ENCODE peak calls at places on chromosomes 2 and 18, in four cellular contexts. D is psoas muscle, K is mesothelial cell of epicardium, H is foreskin keratinocyte. E is an unnamed sample.

GRCh38 chr2:46971914-46972313 is 56.3 kb upstream of the MCFD2 start:
- DNase-seq in D (no peak), K (no peak), H (no peak), E (no peak)

GRCh38 chr2:99881901-99882591 is 260.3 kb downstream of the AFF3 start:
- DNase-seq in D (no peak), K (no peak), H (peak), E (no peak)

GRCh38 chr2:164055623-164056022 is 319.8 kb upstream of the FIGN start:
- DNase-seq in D (no peak), K (no peak), H (no peak), E (no peak)

GRCh38 chr2:26998323-26998722 is 27.9 kb downstream of the MAPRE3 start:
- DNase-seq in D (no peak), K (no peak), H (no peak), E (no peak)

GRCh38 chr18:10332452-10332851 is 122.0 kb upstream of the APCDD1 start:
- DNase-seq in D (no peak), K (no peak), H (no peak), E (no peak)

GRCh38 chr2:9315280-9315847 is 108.0 kb downstream of the ITGB1BP1 start:
- DNase-seq in D (no peak), K (no peak), H (peak), E (no peak)

GRCh38 chr2:142965464-142965863 is 88.0 kb downstream of the KYNU start:
- DNase-seq in D (no peak), K (no peak), H (no peak), E (no peak)

GRCh38 chr2:77666251-77666980 is 144.2 kb upstream of the LRRTM4 start:
- DNase-seq in D (no peak), K (no peak), H (no peak), E (no peak)

GRCh38 chr2:191835100-191835499 is 11.8 kb downstream of the CAVIN2 start:
- DNase-seq in D (no peak), K (no peak), H (no peak), E (no peak)

GRCh38 chr2:163984991-163985390 is 249.2 kb upstream of the FIGN start:
- DNase-seq in D (no peak), K (no peak), H (no peak), E (no peak)

GRCh38 chr2:198873771-198874501 is 583.8 kb downstream of the SATB2 start:
- DNase-seq in D (no peak), K (no peak), H (no peak), E (no peak)

GRCh38 chr2:41966920-41967319 is 80.9 kb upstream of the PKDCC start:
- DNase-seq in D (peak), K (no peak), H (no peak), E (no peak)

GRCh38 chr2:191263050-191263449 is 17.8 kb downstream of the MYO1B start:
- DNase-seq in D (no peak), K (no peak), H (no peak), E (no peak)

GRCh38 chr2:42830922-42831574 is 38.7 kb upstream of the HAAO start:
- DNase-seq in D (no peak), K (no peak), H (no peak), E (no peak)

GRCh38 chr2:158970522-158970855 is 2.0 kb downstream of the TANC1 start:
- DNase-seq in D (no peak), K (no peak), H (no peak), E (no peak)

GRCh38 chr2:20224191-20224715 is 677 bp downstream of the SDC1 start:
- DNase-seq in D (no peak), K (no peak), H (no peak), E (no peak)

GRCh38 chr2:127737892-127738291 is 36.6 kb downstream of the SFT2D3 start:
- DNase-seq in D (no peak), K (no peak), H (no peak), E (no peak)

GRCh38 chr2:216713691-216714411 is 18.5 kb upstream of the IGFBP5 start:
- DNase-seq in D (peak), K (no peak), H (peak), E (no peak)

GRCh38 chr18:7946724-7947377 is 379.7 kb downstream of the PTPRM start:
- DNase-seq in D (no peak), K (no peak), H (no peak), E (no peak)

GRCh38 chr2:215816424-215816823 is 196.9 kb downstream of the MREG start:
- DNase-seq in D (no peak), K (no peak), H (no peak), E (no peak)

GRCh38 chr2:173574713-173575112 is 220.0 kb downstream of the CDCA7 start:
- DNase-seq in D (no peak), K (no peak), H (peak), E (no peak)

GRCh38 chr18:57223160-57223870 is 76.4 kb downstream of the BOD1L2 start:
- DNase-seq in D (no peak), K (no peak), H (peak), E (no peak)

GRCh38 chr2:157174321-157174720 is 83.2 kb upstream of the GALNT5 start:
- DNase-seq in D (no peak), K (no peak), H (no peak), E (no peak)

GRCh38 chr18:23532848-23533247 is 29.5 kb downstream of the RMC1 start:
- DNase-seq in D (no peak), K (no peak), H (no peak), E (no peak)

GRCh38 chr2:216274194-216274593 is 98.1 kb downstream of the MARCHF4 start:
- DNase-seq in D (no peak), K (no peak), H (no peak), E (no peak)

GRCh38 chr2:120877409-120877808 is 141.7 kb downstream of the GLI2 start:
- DNase-seq in D (no peak), K (no peak), H (no peak), E (peak)

GRCh38 chr2:44237221-44237620 is 38.1 kb upstream of the SLC3A1 start:
- DNase-seq in D (no peak), K (no peak), H (no peak), E (no peak)

GRCh38 chr2:96100893-96101304 is 15.5 kb downstream of the ADRA2B start:
- DNase-seq in D (no peak), K (no peak), H (no peak), E (no peak)

GRCh38 chr18:3594760-3595241 is 144.8 kb downstream of the TGIF1 start:
- DNase-seq in D (no peak), K (no peak), H (peak), E (no peak)

GRCh38 chr2:39845460-39846146 is 66.5 kb upstream of the THUMPD2 start:
- DNase-seq in D (no peak), K (no peak), H (peak), E (no peak)

GRCh38 chr18:46134920-46135675 is 30.9 kb downstream of the HAUS1 start:
- DNase-seq in D (peak), K (no peak), H (no peak), E (no peak)

GRCh38 chr2:148640767-148641166 is 3.8 kb upstream of the EPC2 start:
- DNase-seq in D (no peak), K (no peak), H (no peak), E (no peak)
- TF ChIP-seq CTCF in D (no peak), K (no peak), H (peak), E (peak)

DNA sequence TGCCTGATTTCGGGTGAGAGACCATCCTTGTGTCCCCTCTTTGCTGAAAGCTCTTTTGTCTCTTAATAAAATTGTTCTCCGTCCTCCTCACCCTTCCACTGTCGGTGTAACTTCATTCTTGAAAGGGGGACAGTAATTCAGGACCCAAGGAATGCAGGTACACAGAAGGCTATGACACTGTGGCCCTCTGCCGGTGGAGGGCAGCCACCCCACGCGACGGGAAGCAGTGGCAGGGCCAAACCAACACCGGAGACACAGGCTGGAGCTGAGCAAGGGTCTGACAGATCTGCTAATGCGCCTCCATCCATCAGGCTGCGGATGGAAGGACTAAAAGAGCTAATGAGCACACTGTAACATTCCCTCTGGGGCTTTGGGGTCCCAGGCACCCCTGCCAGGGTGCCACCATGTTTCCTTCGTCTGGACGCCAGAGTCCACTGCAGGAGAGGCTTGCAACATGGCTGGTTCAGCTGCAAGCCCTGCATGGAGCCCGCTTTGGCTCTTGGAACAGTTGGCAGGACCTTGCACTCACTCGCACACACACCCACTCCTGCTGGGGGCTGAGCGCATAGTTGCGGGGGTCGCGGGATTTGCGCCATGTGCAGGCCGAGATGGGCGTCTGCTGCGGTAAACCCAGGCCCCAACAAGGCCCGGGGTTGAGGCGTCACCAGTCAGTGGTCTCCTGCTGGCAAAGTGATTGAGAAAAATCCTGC is 544.1 kb upstream of the CDH7 start:
- DNase-seq in D (no peak), K (no peak), H (no peak), E (peak)
- TF ChIP-seq CTCF in D (no peak), K (no peak), H (no peak), E (no peak)

GRCh38 chr2:214591359-214591758 is 180.5 kb downstream of the VWC2L start:
- DNase-seq in D (no peak), K (no peak), H (no peak), E (no peak)

GRCh38 chr2:214587442-214587841 is 176.6 kb downstream of the VWC2L start:
- DNase-seq in D (no peak), K (no peak), H (no peak), E (no peak)
- TF ChIP-seq CTCF in D (no peak), K (no peak), H (peak), E (peak)

GRCh38 chr18:53553030-53553429 is 671.4 kb downstream of the MBD2 start:
- DNase-seq in D (no peak), K (no peak), H (no peak), E (no peak)
- TF ChIP-seq CTCF in D (no peak), K (no peak), H (no peak), E (no peak)

GRCh38 chr2:227748079-227748478 is 2.4 kb downstream of the SCYGR8 start:
- DNase-seq in D (no peak), K (no peak), H (no peak), E (no peak)
- TF ChIP-seq CTCF in D (no peak), K (peak), H (peak), E (peak)

GRCh38 chr18:34595673-34596072 is 114.4 kb upstream of the DTNA start:
- DNase-seq in D (no peak), K (no peak), H (no peak), E (no peak)
- TF ChIP-seq CTCF in D (peak), K (no peak), H (peak), E (peak)

GRCh38 chr2:97870396-97870843 is 125.3 kb downstream of the TMEM131 start:
- DNase-seq in D (no peak), K (no peak), H (no peak), E (no peak)
- TF ChIP-seq CTCF in D (no peak), K (no peak), H (peak), E (peak)

E was measured in chondrocyte.